ENCODE peak calls at places on chromosomes 6 and 20, in four cellular contexts. C is IMR-90, X is K562, A is GM12878. O is an unnamed sample.

GRCh38 chr20:45968801-45969711 is 2.9 kb downstream of the ZNF335 start:
- DNase-seq in C (peak), A (no peak), X (no peak), O (no peak)

GRCh38 chr20:25695532-25696383 is 895 bp downstream of the ZNF337 start:
- DNase-seq in A (no peak), C (no peak), X (no peak), O (no peak)

GRCh38 chr6:150565945-150566344 is 33.7 kb upstream of the PLEKHG1 start:
- DNase-seq in C (no peak), A (no peak), X (no peak), O (no peak)

GRCh38 chr6:109420751-109421150 is 19.7 kb downstream of the PPIL6 start:
- DNase-seq in X (no peak), C (no peak), A (no peak), O (no peak)

GRCh38 chr6:35730745-35731413 is 6.0 kb upstream of the ARMC12 start:
- DNase-seq in A (no peak), X (no peak), C (no peak), O (no peak)

GRCh38 chr6:37459981-37460800 is 27.2 kb downstream of the CMTR1 start:
- DNase-seq in C (no peak), A (no peak), X (peak), O (no peak)

GRCh38 chr6:104218132-104218531 is 641.6 kb downstream of the HACE1 start:
- DNase-seq in C (no peak), X (no peak), A (no peak), O (no peak)

GRCh38 chr6:87697581-87698552 is 4.2 kb downstream of the AKIRIN2 start:
- DNase-seq in A (no peak), X (no peak), C (peak), O (peak)

GRCh38 chr20:32523613-32524218 is 61.4 kb downstream of the NOL4L start:
- DNase-seq in A (no peak), X (no peak), C (no peak), O (no peak)

GRCh38 chr6:13045676-13046075 is 282.7 kb downstream of the TBC1D7 start:
- DNase-seq in A (no peak), C (no peak), X (no peak), O (no peak)

GRCh38 chr6:133092771-133093170 is 148.4 kb upstream of the EYA4 start:
- DNase-seq in C (no peak), X (no peak), A (no peak), O (no peak)

GRCh38 chr6:154247119-154247814 is 109.3 kb downstream of the IPCEF1 start:
- DNase-seq in A (no peak), C (no peak), X (no peak), O (peak)

GRCh38 chr20:56516631-56517030 is 7.9 kb upstream of the FAM209A start:
- DNase-seq in C (no peak), X (no peak), A (no peak), O (no peak)

GRCh38 chr6:81623106-81623834 is 129.2 kb downstream of the TENT5A start:
- DNase-seq in A (no peak), C (peak), X (no peak), O (no peak)

GRCh38 chr6:19805146-19805515 is 32.0 kb upstream of the ID4 start:
- DNase-seq in X (no peak), A (no peak), C (peak), O (no peak)

GRCh38 chr6:27940766-27941165 is 16.3 kb upstream of the OR2B6 start:
- DNase-seq in X (peak), A (no peak), C (peak), O (no peak)

GRCh38 chr6:33452496-33452895 is 1.9 kb upstream of the ZBTB9 start:
- DNase-seq in A (no peak), C (no peak), X (no peak), O (no peak)

GRCh38 chr6:150898390-150899170 is 33.1 kb downstream of the MTHFD1L start:
- DNase-seq in X (no peak), A (peak), C (peak), O (no peak)

GRCh38 chr6:150074651-150075416 is 5.9 kb upstream of the ULBP3 start:
- DNase-seq in X (no peak), C (no peak), A (no peak), O (peak)

GRCh38 chr6:157325069-157325805 is 1.9 kb upstream of the TMEM242 start:
- DNase-seq in C (peak), A (no peak), X (no peak), O (peak)

GRCh38 chr6:129671442-129672344 is 38.3 kb downstream of the ARHGAP18 start:
- DNase-seq in A (peak), X (peak), C (no peak), O (no peak)

GRCh38 chr6:14927398-14927797 is 318.5 kb upstream of the JARID2 start:
- DNase-seq in A (no peak), X (no peak), C (no peak), O (no peak)

GRCh38 chr6:6695711-6696048 is 107.2 kb downstream of the LY86 start:
- DNase-seq in A (no peak), C (no peak), X (no peak), O (no peak)

GRCh38 chr6:22880686-22881433 is 311.5 kb downstream of the HDGFL1 start:
- DNase-seq in X (no peak), A (no peak), C (peak), O (peak)

GRCh38 chr6:6915219-6915618 is 192.5 kb upstream of the RREB1 start:
- DNase-seq in A (no peak), X (no peak), C (no peak), O (no peak)

GRCh38 chr6:122082370-122082769 is 317.1 kb upstream of the HSF2 start:
- DNase-seq in C (no peak), X (no peak), A (no peak), O (no peak)

GRCh38 chr6:122075084-122075760 is 324.2 kb upstream of the HSF2 start:
- DNase-seq in C (no peak), A (no peak), X (no peak), O (no peak)

GRCh38 chr6:122079906-122080305 is 319.5 kb upstream of the HSF2 start:
- DNase-seq in X (no peak), A (no peak), C (no peak), O (no peak)

GRCh38 chr6:122081921-122082320 is 317.5 kb upstream of the HSF2 start:
- DNase-seq in A (no peak), X (no peak), C (no peak), O (no peak)

DNA sequence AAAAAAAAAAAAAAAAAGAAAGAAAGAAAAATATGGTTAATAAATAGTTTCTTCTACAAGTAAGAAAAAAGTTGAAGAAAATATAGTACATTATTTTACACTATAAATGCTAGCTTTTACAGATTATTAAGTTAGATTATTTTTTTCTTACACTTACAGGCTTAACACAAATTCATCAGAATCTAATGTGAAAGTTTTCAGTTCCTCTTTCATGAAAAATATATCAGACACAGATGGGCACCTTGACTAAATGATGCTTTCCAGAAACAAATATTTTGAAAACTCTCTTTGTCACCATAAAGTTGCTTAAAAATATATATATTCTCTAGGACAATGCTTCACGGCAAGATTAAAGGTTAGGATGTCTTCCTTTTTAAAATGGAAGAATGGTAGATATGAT is 321.8 kb upstream of the HSF2 start:
- DNase-seq in A (no peak), C (no peak), X (no peak), O (no peak)
- TF ChIP-seq CTCF in A (no peak), C (no peak), X (no peak), O (no peak)

GRCh38 chr6:112800916-112801315 is 453.8 kb downstream of the RFPL4B start:
- DNase-seq in C (no peak), A (no peak), X (no peak), O (no peak)

GRCh38 chr6:112801681-112802080 is 454.6 kb downstream of the RFPL4B start:
- DNase-seq in A (no peak), C (no peak), X (no peak), O (no peak)

GRCh38 chr6:112799889-112800288 is 452.8 kb downstream of the RFPL4B start:
- DNase-seq in C (no peak), A (no peak), X (no peak), O (no peak)

GRCh38 chr6:112800439-112800838 is 453.3 kb downstream of the RFPL4B start:
- DNase-seq in C (peak), X (no peak), A (no peak), O (no peak)

GRCh38 chr6:112802154-112802553 is 455.0 kb downstream of the RFPL4B start:
- DNase-seq in X (no peak), A (no peak), C (peak), O (peak)
- TF ChIP-seq FOS in X (no peak), A (no peak), C (peak), O (peak)

DNA sequence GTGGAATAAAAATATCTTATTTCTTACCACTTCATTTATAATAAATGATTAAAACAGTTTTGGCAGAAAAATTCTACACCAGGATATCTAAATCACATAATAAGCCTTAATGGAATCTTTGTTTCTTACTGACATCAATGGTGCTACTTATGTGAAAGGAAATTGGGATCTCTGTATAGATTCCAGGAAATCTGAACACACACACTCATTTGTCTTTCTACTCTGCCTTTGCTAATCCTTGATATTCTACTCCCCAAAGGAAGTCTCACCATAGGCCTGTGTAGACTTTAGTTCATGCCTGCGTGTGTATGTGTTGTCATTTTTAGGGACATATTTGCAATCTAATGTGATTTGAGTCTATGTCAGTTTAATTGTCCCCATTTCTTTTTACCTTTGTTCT is 7.9 kb downstream of the ADGRB3 start:
- DNase-seq in C (no peak), A (no peak), X (no peak), O (no peak)
- TF ChIP-seq CTCF in C (no peak), A (no peak), X (no peak), O (no peak)

GRCh38 chr6:116969211-116969863 is 92.3 kb downstream of the RFX6 start:
- DNase-seq in A (no peak), X (peak), C (peak), O (peak)
- TF ChIP-seq FOS in A (no peak), X (no peak), C (no peak), O (no peak)

GRCh38 chr20:34705383-34706021 is 1.4 kb downstream of the TP53INP2 start:
- DNase-seq in X (peak), A (no peak), C (peak), O (peak)

GRCh38 chr20:34703061-34703572 is 1.0 kb upstream of the TP53INP2 start:
- DNase-seq in X (no peak), C (no peak), A (no peak), O (no peak)

GRCh38 chr20:34705008-34705382 is 851 bp downstream of the TP53INP2 start:
- DNase-seq in C (no peak), X (no peak), A (no peak), O (no peak)

GRCh38 chr20:34703573-34704176 is 469 bp upstream of the TP53INP2 start:
- DNase-seq in A (no peak), C (peak), X (peak), O (peak)

DNA sequence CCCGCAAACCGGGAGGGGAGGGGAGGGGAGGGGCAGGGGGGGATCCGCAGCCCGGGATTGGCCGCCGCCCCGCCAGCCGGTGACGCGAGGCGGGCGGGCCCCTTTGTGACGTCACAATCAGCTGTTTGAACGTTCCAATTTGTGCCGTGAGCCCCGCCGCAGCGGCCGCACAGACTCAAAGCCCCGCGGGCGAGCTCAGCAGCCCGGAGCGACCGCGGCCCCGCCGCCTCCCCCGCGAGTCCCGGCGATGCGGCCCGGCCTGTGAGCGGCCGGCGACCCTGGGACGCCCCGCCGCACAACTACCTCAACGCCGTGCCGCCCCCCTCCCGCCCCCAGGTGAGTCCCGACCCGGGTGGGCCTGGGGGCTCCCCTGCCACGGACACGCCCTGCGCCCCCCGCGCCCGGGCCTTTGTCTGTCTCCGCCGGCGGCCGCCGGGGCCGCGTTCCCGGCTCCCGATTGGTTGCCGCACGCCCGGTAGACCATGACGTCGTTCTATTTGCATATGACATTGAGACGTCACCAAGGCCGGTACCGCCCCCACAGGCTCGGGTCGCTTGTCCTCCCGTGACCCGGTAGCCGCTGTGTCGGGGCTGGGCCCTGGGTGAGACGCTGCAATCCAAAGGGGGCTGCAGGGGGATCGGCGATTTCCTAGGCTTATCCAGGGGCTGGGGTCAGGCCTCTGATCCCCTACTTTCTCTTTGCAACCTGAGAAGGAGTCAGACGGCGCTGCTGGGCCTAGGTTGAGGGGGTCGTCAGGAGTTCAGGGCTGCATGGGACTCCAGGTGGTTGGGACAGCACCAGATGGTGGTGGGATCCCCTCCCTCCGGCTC is at the start of gene TP53INP2:
- DNase-seq in A (no peak), C (peak), X (peak), O (peak)
- TF ChIP-seq CTCF in A (no peak), C (no peak), X (no peak), O (no peak)

GRCh38 chr6:48057611-48058010 is 53.4 kb downstream of the PTCHD4 start:
- DNase-seq in A (no peak), X (no peak), C (no peak), O (no peak)

GRCh38 chr6:48067148-48067709 is 43.8 kb downstream of the PTCHD4 start:
- DNase-seq in X (no peak), A (no peak), C (no peak), O (no peak)

GRCh38 chr6:48061630-48062029 is 49.4 kb downstream of the PTCHD4 start:
- DNase-seq in A (no peak), X (no peak), C (peak), O (no peak)
- TF ChIP-seq FOS in A (no peak), X (no peak), C (no peak), O (no peak)

DNA sequence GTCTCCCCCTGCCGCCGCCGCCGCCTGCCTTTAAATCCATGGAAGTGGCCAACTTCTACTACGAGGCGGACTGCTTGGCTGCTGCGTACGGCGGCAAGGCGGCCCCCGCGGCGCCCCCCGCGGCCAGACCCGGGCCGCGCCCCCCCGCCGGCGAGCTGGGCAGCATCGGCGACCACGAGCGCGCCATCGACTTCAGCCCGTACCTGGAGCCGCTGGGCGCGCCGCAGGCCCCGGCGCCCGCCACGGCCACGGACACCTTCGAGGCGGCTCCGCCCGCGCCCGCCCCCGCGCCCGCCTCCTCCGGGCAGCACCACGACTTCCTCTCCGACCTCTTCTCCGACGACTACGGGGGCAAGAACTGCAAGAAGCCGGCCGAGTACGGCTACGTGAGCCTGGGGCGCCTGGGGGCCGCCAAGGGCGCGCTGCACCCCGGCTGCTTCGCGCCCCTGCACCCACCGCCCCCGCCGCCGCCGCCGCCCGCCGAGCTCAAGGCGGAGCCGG is 485 bp downstream of the CEBPB start:
- DNase-seq in C (no peak), A (no peak), X (peak), O (peak)
- TF ChIP-seq CTCF in C (no peak), A (no peak), X (no peak), O (no peak)

DNA sequence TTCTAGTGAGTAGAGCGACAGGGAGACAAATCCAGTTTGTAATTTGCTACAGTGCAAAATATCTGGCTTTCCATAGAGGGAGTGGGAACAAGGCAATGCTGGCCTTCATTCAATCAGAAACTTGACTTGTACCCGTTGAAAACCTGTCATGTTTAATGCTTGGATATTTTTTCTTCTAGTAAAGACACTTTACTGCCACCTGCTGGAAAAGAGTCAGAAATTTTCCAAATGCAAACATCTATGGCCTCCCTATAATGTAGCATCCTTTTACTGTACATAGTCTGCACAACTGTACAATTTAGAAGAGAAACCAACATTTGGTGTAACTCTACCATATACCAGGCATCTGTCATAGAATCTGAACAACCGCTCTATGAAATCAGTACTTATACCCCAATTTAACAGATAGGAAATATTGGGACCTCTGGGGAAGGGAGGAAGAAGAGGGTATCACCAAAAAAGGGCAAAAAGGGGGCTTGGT is 16.7 kb upstream of the TBC1D20 start:
- DNase-seq in A (no peak), X (peak), C (peak), O (peak)
- TF ChIP-seq FOS in A (no peak), X (no peak), C (no peak), O (no peak)

O was measured in endothelial cell of umbilical vein.